ENCODE peak calls at places on chromosome 16, in five cellular contexts. U is stomach, E is fibroblast of lung, L is choroid plexus epithelial cell, J is BE2C. O is an unnamed sample.

GRCh38 chr16:63981639-63982038 is 1140.2 kb downstream of the CDH11 start:
- DNase-seq in L (no peak), U (no peak), E (no peak), J (no peak), O (peak; percentile 2)

GRCh38 chr16:29198731-29199521 is 207.6 kb downstream of the NPIPB11 start:
- DNase-seq in J (no peak), U (no peak), L (no peak), E (no peak), O (no peak)

GRCh38 chr16:70715113-70715711 is 29.4 kb upstream of the MTSS2 start:
- DNase-seq in J (peak; percentile 90), U (peak; percentile 41), E (peak; percentile 94), L (peak; percentile 88), O (no peak)

GRCh38 chr16:78122774-78123315 is 23.4 kb downstream of the WWOX start:
- DNase-seq in U (no peak), J (peak; percentile 24), E (peak; percentile 41), L (peak; percentile 65), O (no peak)

GRCh38 chr16:65782537-65783290 is 583.8 kb upstream of the CDH5 start:
- DNase-seq in L (peak; percentile 61), J (no peak), E (peak; percentile 95), U (no peak), O (no peak)

GRCh38 chr16:48542020-48542473 is 67.9 kb downstream of the N4BP1 start:
- DNase-seq in E (peak; percentile 33), L (peak; percentile 70), J (peak; percentile 58), U (no peak), O (no peak)

GRCh38 chr16:84183911-84184310 is 2.9 kb downstream of the TAF1C start:
- DNase-seq in U (no peak), J (peak; percentile 65), E (no peak), L (no peak), O (no peak)

GRCh38 chr16:2956566-2956956 is 7.5 kb upstream of the KREMEN2 start:
- DNase-seq in U (no peak), J (no peak), L (no peak), E (no peak), O (no peak)

GRCh38 chr16:81585785-81586184 is 141.2 kb downstream of the CMIP start:
- DNase-seq in J (peak; percentile 32), L (peak; percentile 23), E (no peak), U (no peak), O (no peak)

GRCh38 chr16:30186782-30187555 is 3.6 kb downstream of the CORO1A start:
- DNase-seq in E (no peak), U (peak; percentile 87), L (peak; percentile 37), J (peak; percentile 41), O (peak; percentile 51)

GRCh38 chr16:425740-426114 is 278 bp downstream of the RAB11FIP3 start:
- DNase-seq in L (no peak), E (no peak), U (no peak), J (no peak), O (no peak)

GRCh38 chr16:424033-424622 is 1.3 kb upstream of the RAB11FIP3 start:
- DNase-seq in U (peak; percentile 35), J (peak; percentile 48), L (peak; percentile 93), E (peak; percentile 97), O (no peak)

GRCh38 chr16:426115-426905 is 861 bp downstream of the RAB11FIP3 start:
- DNase-seq in L (no peak), U (no peak), E (no peak), J (no peak), O (no peak)

GRCh38 chr16:424623-425081 is 797 bp upstream of the RAB11FIP3 start:
- DNase-seq in E (peak; percentile 40), U (peak; percentile 40), L (no peak), J (peak; percentile 35), O (no peak)

DNA sequence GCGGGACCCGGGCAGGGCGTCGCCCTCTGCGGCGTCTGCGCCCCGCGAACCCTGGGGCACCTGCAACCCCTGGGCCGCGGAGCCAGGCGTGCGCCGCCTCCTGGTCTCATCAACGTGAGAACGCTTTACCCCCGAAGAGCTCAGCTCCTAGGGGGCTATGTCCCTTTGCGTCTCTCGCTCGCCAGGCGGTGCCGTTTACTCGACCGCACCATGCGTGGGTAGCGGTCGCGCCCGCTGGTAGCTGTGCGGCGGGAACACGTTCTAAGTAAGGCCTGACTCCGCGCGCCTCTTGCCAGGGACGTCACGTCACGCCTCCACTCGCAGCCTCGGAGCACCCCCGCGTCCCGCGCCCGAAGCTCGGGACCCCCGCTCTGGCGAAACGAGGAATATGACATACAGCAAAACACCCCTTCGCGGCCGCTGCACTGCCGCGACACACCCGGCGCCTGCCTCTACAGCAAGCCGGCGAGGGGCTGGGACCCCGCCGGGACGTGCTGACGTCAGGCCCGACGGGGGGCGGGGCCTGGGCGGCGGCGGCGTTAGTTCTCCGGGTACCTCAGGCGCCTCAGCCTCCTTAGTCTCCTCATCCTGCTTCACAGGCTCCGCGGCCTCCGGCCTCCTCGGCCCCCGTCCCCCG is at the start of gene RAB11FIP3:
- DNase-seq in L (peak; percentile 68), J (peak; percentile 91), U (peak; percentile 80), E (peak; percentile 79), O (peak; percentile 78)
- TF ChIP-seq CTCF in L (peak; percentile 35), J (peak; percentile 35), U (no peak), E (no peak), O (peak; percentile 52)

GRCh38 chr16:85554791-85555548 is 58.2 kb upstream of the GSE1 start:
- DNase-seq in J (peak; percentile 63), L (peak; percentile 66), E (peak; percentile 73), U (peak; percentile 60), O (no peak)

GRCh38 chr16:85554114-85554790 is 58.9 kb upstream of the GSE1 start:
- DNase-seq in E (peak; percentile 90), L (peak; percentile 80), U (peak; percentile 73), J (peak; percentile 60), O (no peak)

GRCh38 chr16:85551319-85551978 is 61.7 kb upstream of the GSE1 start:
- DNase-seq in L (no peak), U (no peak), E (no peak), J (no peak), O (no peak)

GRCh38 chr16:85552980-85553435 is 60.1 kb upstream of the GSE1 start:
- DNase-seq in U (no peak), L (no peak), E (no peak), J (no peak), O (peak; percentile 76)

GRCh38 chr16:85553436-85554113 is 59.5 kb upstream of the GSE1 start:
- DNase-seq in U (peak; percentile 79), J (peak; percentile 67), L (peak; percentile 33), E (peak; percentile 59), O (no peak)
- TF ChIP-seq CTCF in U (no peak), J (peak; percentile 19), L (no peak), E (no peak), O (peak; percentile 45)

DNA sequence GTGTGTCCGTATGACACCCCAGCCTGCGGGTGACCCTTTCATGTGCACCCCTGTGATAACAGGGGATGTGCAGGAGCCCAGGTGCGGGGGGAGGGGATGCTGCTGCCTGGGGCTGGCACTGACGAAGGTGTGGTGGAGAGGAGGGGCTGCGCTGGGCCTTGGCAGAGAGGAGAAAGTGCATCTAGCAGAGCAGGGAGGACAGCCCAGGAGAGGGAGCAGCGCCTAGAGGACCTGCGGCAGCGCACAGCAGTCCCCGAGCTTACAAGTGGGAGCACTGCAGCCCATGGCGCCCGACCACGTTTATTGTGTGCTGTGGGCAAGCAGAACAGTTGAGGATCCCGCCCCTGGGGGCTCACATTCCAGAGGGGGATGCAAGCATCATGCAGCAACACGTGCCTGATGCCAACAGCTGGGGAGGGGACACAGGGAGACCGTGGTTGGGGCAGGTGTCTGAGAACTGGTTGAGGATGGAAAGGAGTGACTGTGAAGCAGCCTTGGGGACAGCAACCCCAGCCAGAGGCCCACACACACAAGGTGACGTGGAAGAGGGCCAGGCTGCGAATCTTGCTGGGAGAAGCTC is 10.9 kb upstream of the SLC7A5 start:
- DNase-seq in U (no peak), E (no peak), J (no peak), L (no peak), O (no peak)
- TF ChIP-seq CTCF in U (no peak), E (no peak), J (no peak), L (no peak), O (no peak)

GRCh38 chr16:89704281-89704680 is 2.8 kb upstream of the SPATA2L start:
- DNase-seq in L (no peak), U (no peak), J (no peak), E (no peak), O (no peak)

GRCh38 chr16:89700100-89700648 is 1.3 kb downstream of the SPATA2L start:
- DNase-seq in L (peak; percentile 99), J (peak; percentile 99), E (peak; percentile 96), U (peak; percentile 100), O (peak; percentile 98)

GRCh38 chr16:89705006-89705405 is 3.5 kb upstream of the SPATA2L start:
- DNase-seq in U (no peak), J (no peak), L (no peak), E (no peak), O (no peak)

GRCh38 chr16:89700649-89701424 is 668 bp downstream of the SPATA2L start:
- DNase-seq in L (peak; percentile 61), E (peak; percentile 41), U (peak; percentile 76), J (peak; percentile 77), O (no peak)

GRCh38 chr16:89701425-89702406 is at the start of gene SPATA2L:
- DNase-seq in E (peak; percentile 72), U (peak; percentile 98), J (peak; percentile 97), L (peak; percentile 93), O (peak; percentile 83)
- TF ChIP-seq CTCF in E (no peak), U (no peak), J (peak; percentile 18), L (peak; percentile 26), O (peak; percentile 41)

DNA sequence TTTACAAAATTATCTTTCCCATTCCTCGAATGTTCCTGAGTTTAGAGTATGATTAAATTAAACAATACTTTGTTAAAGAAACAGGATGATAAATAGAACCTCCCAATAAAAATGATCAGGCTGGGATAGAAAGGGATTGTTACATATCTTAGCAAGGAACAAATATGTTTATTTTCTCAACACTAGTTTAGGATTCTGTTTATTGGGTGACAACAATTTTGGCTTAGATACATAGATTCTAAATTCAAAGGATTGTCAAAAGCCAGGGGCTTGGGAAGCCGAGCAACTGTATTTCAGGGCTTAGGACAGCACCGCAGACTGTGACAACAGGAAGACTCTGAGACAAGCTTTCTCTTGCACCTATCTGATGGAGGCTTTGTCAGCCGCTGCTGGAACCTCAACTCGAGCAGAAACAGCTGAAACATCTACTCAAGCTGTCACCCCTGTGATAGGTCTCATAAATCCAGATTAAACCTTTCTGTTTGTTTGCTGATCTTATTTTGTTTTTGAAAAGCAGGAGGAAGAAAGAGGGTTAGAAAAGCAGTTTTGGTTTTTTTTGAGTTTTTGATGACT is 562.8 kb upstream of the ZFHX3 start:
- DNase-seq in E (no peak), L (no peak), U (no peak), J (no peak), O (no peak)
- TF ChIP-seq CTCF in E (no peak), L (no peak), U (no peak), J (no peak), O (no peak)

DNA sequence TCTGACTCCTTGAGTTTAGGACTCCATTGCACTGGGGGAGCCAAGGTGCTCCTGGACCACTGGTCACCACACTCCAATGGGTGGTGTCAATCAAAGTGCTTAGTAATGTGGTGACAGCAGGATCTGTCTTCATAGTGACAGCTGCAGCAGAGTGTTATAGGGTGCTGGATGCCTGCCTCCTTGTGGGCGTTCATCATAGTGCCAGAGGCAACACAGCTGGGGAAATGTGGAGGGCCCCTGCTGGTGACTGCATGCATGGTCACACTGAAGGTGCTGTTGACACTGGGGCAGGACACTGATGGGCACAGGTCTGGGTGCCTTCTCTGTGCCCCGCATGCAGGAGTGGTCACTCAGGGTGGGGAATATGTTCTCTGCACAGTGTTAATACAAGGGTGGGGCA is 177.5 kb upstream of the CDH8 start:
- DNase-seq in E (no peak), J (peak; percentile 63), L (no peak), U (no peak), O (no peak)
- TF ChIP-seq CTCF in E (no peak), J (peak; percentile 68), L (no peak), U (no peak), O (peak; percentile 33)

O was measured in neural crest cell.